ENCODE peak calls at places on chromosomes 16 and 17, in five cellular contexts. One of them, this sample, is unnamed.

GRCh38 chr17:69448431-69449102 is 34.1 kb downstream of the MAP2K6 start:
- DNase-seq in HCEC 1CT: no peak
- DNase-seq in neural progenitor cell: peak; percentile 88
- DNase-seq in germinal center: no peak
- DNase-seq in keratinocyte: no peak
- DNase-seq in this sample: peak; percentile 97

GRCh38 chr16:17070882-17071592 is 399.7 kb downstream of the XYLT1 start:
- DNase-seq in HCEC 1CT: no peak
- DNase-seq in neural progenitor cell: peak; percentile 57
- DNase-seq in germinal center: peak; percentile 82
- DNase-seq in keratinocyte: peak; percentile 42
- DNase-seq in this sample: peak; percentile 79

GRCh38 chr16:4521971-4522623 is 16.5 kb downstream of the CDIP1 start:
- DNase-seq in HCEC 1CT: no peak
- DNase-seq in neural progenitor cell: peak; percentile 54
- DNase-seq in germinal center: no peak
- DNase-seq in keratinocyte: no peak
- DNase-seq in this sample: peak; percentile 68

GRCh38 chr17:16001498-16001897 is 1.9 kb downstream of the TTC19 start:
- DNase-seq in HCEC 1CT: peak; percentile 11
- DNase-seq in neural progenitor cell: no peak
- DNase-seq in germinal center: no peak
- DNase-seq in keratinocyte: no peak
- DNase-seq in this sample: no peak

GRCh38 chr17:39576187-39576586 is 31.5 kb downstream of the NEUROD2 start:
- DNase-seq in HCEC 1CT: no peak
- DNase-seq in neural progenitor cell: peak; percentile 69
- DNase-seq in germinal center: peak; percentile 53
- DNase-seq in keratinocyte: no peak
- DNase-seq in this sample: peak; percentile 83

GRCh38 chr17:63221941-63222340 is 224.2 kb downstream of the CYB561 start:
- DNase-seq in HCEC 1CT: no peak
- DNase-seq in neural progenitor cell: no peak
- DNase-seq in germinal center: no peak
- DNase-seq in keratinocyte: no peak
- DNase-seq in this sample: no peak

GRCh38 chr17:80738020-80738380 is 193.4 kb downstream of the RPTOR start:
- DNase-seq in HCEC 1CT: no peak
- DNase-seq in neural progenitor cell: no peak
- DNase-seq in germinal center: peak; percentile 23
- DNase-seq in keratinocyte: no peak
- DNase-seq in this sample: no peak

GRCh38 chr17:42999003-42999525 is 845 bp downstream of the RPL27 start:
- DNase-seq in HCEC 1CT: no peak
- DNase-seq in neural progenitor cell: no peak
- DNase-seq in germinal center: no peak
- DNase-seq in keratinocyte: no peak
- DNase-seq in this sample: no peak

GRCh38 chr16:56357291-56357764 is 68.0 kb downstream of the AMFR start:
- DNase-seq in HCEC 1CT: peak; percentile 56
- DNase-seq in neural progenitor cell: peak; percentile 29
- DNase-seq in germinal center: peak; percentile 36
- DNase-seq in keratinocyte: no peak
- DNase-seq in this sample: peak; percentile 8

GRCh38 chr17:10668771-10669170 is 11.7 kb upstream of the MYH3 start:
- DNase-seq in HCEC 1CT: peak; percentile 40
- DNase-seq in neural progenitor cell: no peak
- DNase-seq in germinal center: no peak
- DNase-seq in keratinocyte: no peak
- DNase-seq in this sample: no peak

GRCh38 chr17:60535382-60536279 is 9.6 kb upstream of the APPBP2 start:
- DNase-seq in HCEC 1CT: peak; percentile 94
- DNase-seq in neural progenitor cell: no peak
- DNase-seq in germinal center: no peak
- DNase-seq in keratinocyte: no peak
- DNase-seq in this sample: no peak

GRCh38 chr16:47578033-47578432 is 116.9 kb downstream of the PHKB start:
- DNase-seq in HCEC 1CT: no peak
- DNase-seq in neural progenitor cell: no peak
- DNase-seq in germinal center: no peak
- DNase-seq in keratinocyte: no peak
- DNase-seq in this sample: no peak

GRCh38 chr16:1194665-1195392 is 30.2 kb downstream of the TPSG1 start:
- DNase-seq in HCEC 1CT: no peak
- DNase-seq in neural progenitor cell: peak; percentile 67
- DNase-seq in germinal center: peak; percentile 35
- DNase-seq in keratinocyte: no peak
- DNase-seq in this sample: peak; percentile 66

GRCh38 chr17:6591599-6592158 is 35.3 kb upstream of the PITPNM3 start:
- DNase-seq in HCEC 1CT: peak; percentile 84
- DNase-seq in neural progenitor cell: no peak
- DNase-seq in germinal center: no peak
- DNase-seq in keratinocyte: peak; percentile 92
- DNase-seq in this sample: no peak

GRCh38 chr17:75271955-75272847 is 1.2 kb upstream of the MIF4GD start:
- DNase-seq in HCEC 1CT: no peak
- DNase-seq in neural progenitor cell: no peak
- DNase-seq in germinal center: peak; percentile 54
- DNase-seq in keratinocyte: no peak
- DNase-seq in this sample: no peak

GRCh38 chr17:29591737-29592624 is 951 bp upstream of the ANKRD13B start:
- DNase-seq in HCEC 1CT: peak; percentile 69
- DNase-seq in neural progenitor cell: peak; percentile 96
- DNase-seq in germinal center: peak; percentile 87
- DNase-seq in keratinocyte: no peak
- DNase-seq in this sample: peak; percentile 96

GRCh38 chr17:48457080-48457836 is 27.2 kb upstream of the SKAP1 start:
- DNase-seq in HCEC 1CT: peak; percentile 47
- DNase-seq in neural progenitor cell: peak; percentile 83
- DNase-seq in germinal center: peak; percentile 71
- DNase-seq in keratinocyte: no peak
- DNase-seq in this sample: peak; percentile 86

GRCh38 chr16:57354311-57354710 is 4.3 kb upstream of the CCL22 start:
- DNase-seq in HCEC 1CT: no peak
- DNase-seq in neural progenitor cell: no peak
- DNase-seq in germinal center: no peak
- DNase-seq in keratinocyte: no peak
- DNase-seq in this sample: no peak

GRCh38 chr17:16415031-16415924 is at the start of gene TRPV2:
- DNase-seq in HCEC 1CT: no peak
- DNase-seq in neural progenitor cell: peak; percentile 45
- DNase-seq in germinal center: peak; percentile 70
- DNase-seq in keratinocyte: no peak
- DNase-seq in this sample: peak; percentile 80

GRCh38 chr17:40148527-40148926 is 8.2 kb downstream of the CASC3 start:
- DNase-seq in HCEC 1CT: no peak
- DNase-seq in neural progenitor cell: no peak
- DNase-seq in germinal center: no peak
- DNase-seq in keratinocyte: no peak
- DNase-seq in this sample: no peak

GRCh38 chr16:54077412-54077821 is 209.2 kb downstream of the IRX3 start:
- DNase-seq in HCEC 1CT: peak; percentile 69
- DNase-seq in neural progenitor cell: no peak
- DNase-seq in germinal center: no peak
- DNase-seq in keratinocyte: no peak
- DNase-seq in this sample: no peak

GRCh38 chr17:42146911-42147607 is 7.7 kb downstream of the RAB5C start:
- DNase-seq in HCEC 1CT: no peak
- DNase-seq in neural progenitor cell: no peak
- DNase-seq in germinal center: no peak
- DNase-seq in keratinocyte: no peak
- DNase-seq in this sample: no peak

GRCh38 chr17:62165378-62165722 is 100.3 kb upstream of the MED13 start:
- DNase-seq in HCEC 1CT: no peak
- DNase-seq in neural progenitor cell: no peak
- DNase-seq in germinal center: no peak
- DNase-seq in keratinocyte: no peak
- DNase-seq in this sample: no peak

GRCh38 chr17:7655541-7655840 is 4.8 kb downstream of the ATP1B2 start:
- DNase-seq in HCEC 1CT: no peak
- DNase-seq in neural progenitor cell: no peak
- DNase-seq in germinal center: no peak
- DNase-seq in keratinocyte: no peak
- DNase-seq in this sample: no peak

GRCh38 chr16:27353853-27354252 is 40.1 kb downstream of the IL4R start:
- DNase-seq in HCEC 1CT: no peak
- DNase-seq in neural progenitor cell: no peak
- DNase-seq in germinal center: no peak
- DNase-seq in keratinocyte: no peak
- DNase-seq in this sample: no peak

GRCh38 chr17:41734949-41735313 is 488 bp upstream of the HAP1 start:
- DNase-seq in HCEC 1CT: no peak
- DNase-seq in neural progenitor cell: peak; percentile 71
- DNase-seq in germinal center: no peak
- DNase-seq in keratinocyte: no peak
- DNase-seq in this sample: peak; percentile 75

GRCh38 chr17:29116652-29117439 is 63.4 kb downstream of the MYO18A start:
- DNase-seq in HCEC 1CT: peak; percentile 55
- DNase-seq in neural progenitor cell: peak; percentile 88
- DNase-seq in germinal center: peak; percentile 68
- DNase-seq in keratinocyte: no peak
- DNase-seq in this sample: peak; percentile 91

This sample was measured in GM23338.